ENCODE peak calls at places on chromosomes 16 and 17, in five cellular contexts. H, P, M, K and S are unnamed samples.

GRCh38 chr17:68368387-68368786 is 77.1 kb downstream of the ARSG start:
- DNase-seq in H (no peak), P (no peak), M (no peak), K (no peak), S (no peak)

GRCh38 chr16:88857728-88858339 is 907 bp downstream of the TRAPPC2L start:
- DNase-seq in H (peak), P (peak), M (peak), K (peak), S (no peak)

GRCh38 chr16:21301168-21301894 is 23.2 kb upstream of the CRYM start:
- DNase-seq in H (peak), P (peak), M (peak), K (peak), S (peak)

GRCh38 chr16:54204756-54205155 is 81.8 kb downstream of the IRX3 start:
- DNase-seq in H (no peak), P (no peak), M (no peak), K (no peak), S (no peak)

GRCh38 chr16:17784073-17784472 is 313.3 kb upstream of the XYLT1 start:
- DNase-seq in H (no peak), P (peak), M (no peak), K (no peak), S (no peak)

GRCh38 chr16:31436221-31437045 is 6.2 kb downstream of the ZNF843 start:
- DNase-seq in H (no peak), P (no peak), M (no peak), K (no peak), S (no peak)

GRCh38 chr17:77531002-77531401 is 390.2 kb downstream of the SEC14L1 start:
- DNase-seq in H (no peak), P (no peak), M (no peak), K (no peak), S (peak)

GRCh38 chr17:67474081-67474661 is 97.1 kb downstream of the PITPNC1 start:
- DNase-seq in H (no peak), P (peak), M (no peak), K (no peak), S (no peak)

GRCh38 chr17:72123964-72124791 is 3.4 kb downstream of the SOX9 start:
- DNase-seq in H (no peak), P (peak), M (no peak), K (no peak), S (no peak)

GRCh38 chr17:40362696-40363479 is 1.6 kb downstream of the GJD3 start:
- DNase-seq in H (no peak), P (peak), M (peak), K (no peak), S (peak)

GRCh38 chr17:11239379-11239970 is 1.5 kb upstream of the SHISA6 start:
- DNase-seq in H (no peak), P (no peak), M (no peak), K (no peak), S (no peak)

GRCh38 chr17:81976332-81977210 is 858 bp upstream of the ASPSCR1 start:
- DNase-seq in H (no peak), P (peak), M (no peak), K (no peak), S (no peak)

GRCh38 chr17:46200200-46200599 is 7.0 kb upstream of the KANSL1 start:
- DNase-seq in H (no peak), P (no peak), M (no peak), K (no peak), S (no peak)

GRCh38 chr16:578870-579405 is 9.2 kb downstream of the PIGQ start:
- DNase-seq in H (peak), P (peak), M (no peak), K (peak), S (no peak)

GRCh38 chr17:7444682-7445010 is 215 bp upstream of the CHRNB1 start:
- DNase-seq in H (no peak), P (no peak), M (no peak), K (no peak), S (no peak)

GRCh38 chr17:82879241-82879640 is 39.4 kb upstream of the ZNF750 start:
- DNase-seq in H (no peak), P (no peak), M (no peak), K (no peak), S (no peak)

GRCh38 chr16:56600398-56600999 is 7.9 kb upstream of the MT2A start:
- DNase-seq in H (no peak), P (peak), M (peak), K (no peak), S (no peak)

GRCh38 chr17:31433091-31433790 is 41.8 kb downstream of the RAB11FIP4 start:
- DNase-seq in H (no peak), P (no peak), M (no peak), K (no peak), S (no peak)

GRCh38 chr17:83080641-83081560 is 1.5 kb downstream of the METRNL start:
- DNase-seq in H (no peak), P (peak), M (no peak), K (no peak), S (no peak)

GRCh38 chr16:88441460-88441859 is 11.6 kb upstream of the ZFPM1 start:
- DNase-seq in H (no peak), P (no peak), M (no peak), K (no peak), S (no peak)

GRCh38 chr17:42111901-42112551 is 488 bp downstream of the DHX58 start:
- DNase-seq in H (no peak), P (no peak), M (no peak), K (no peak), S (no peak)

GRCh38 chr17:13931752-13932477 is 137.4 kb upstream of the COX10 start:
- DNase-seq in H (no peak), P (peak), M (no peak), K (no peak), S (peak)

GRCh38 chr17:69651921-69652320 is 237.4 kb downstream of the MAP2K6 start:
- DNase-seq in H (no peak), P (no peak), M (no peak), K (no peak), S (no peak)

GRCh38 chr16:66207864-66208226 is 158.6 kb upstream of the CDH5 start:
- DNase-seq in H (no peak), P (no peak), M (no peak), K (no peak), S (no peak)

GRCh38 chr16:16100631-16101030 is 122.7 kb downstream of the ABCC6 start:
- DNase-seq in H (no peak), P (no peak), M (no peak), K (no peak), S (no peak)

GRCh38 chr16:87918314-87918713 is 18.0 kb downstream of the CA5A start:
- DNase-seq in H (no peak), P (no peak), M (no peak), K (no peak), S (no peak)

GRCh38 chr17:38958326-38958725 is 8.9 kb downstream of the FBXO47 start:
- DNase-seq in H (no peak), P (no peak), M (no peak), K (no peak), S (no peak)

GRCh38 chr16:7352114-7352513 is 19.5 kb downstream of the RBFOX1 start:
- DNase-seq in H (no peak), P (no peak), M (no peak), K (no peak), S (no peak)

GRCh38 chr17:39617446-39618251 is 9.1 kb upstream of the PPP1R1B start:
- DNase-seq in H (no peak), P (peak), M (no peak), K (no peak), S (no peak)

GRCh38 chr16:85652431-85653221 is 36.1 kb downstream of the GINS2 start:
- DNase-seq in H (no peak), P (no peak), M (no peak), K (no peak), S (no peak)

GRCh38 chr16:52346709-52347108 is 200.2 kb downstream of the TOX3 start:
- DNase-seq in H (no peak), P (no peak), M (no peak), K (no peak), S (no peak)

GRCh38 chr16:54135361-54136275 is 151.0 kb downstream of the IRX3 start:
- DNase-seq in H (no peak), P (no peak), M (no peak), K (no peak), S (no peak)

GRCh38 chr16:84048871-84049270 is 6.3 kb upstream of the SLC38A8 start:
- DNase-seq in H (no peak), P (no peak), M (no peak), K (no peak), S (peak)

GRCh38 chr17:78734841-78735641 is 47.0 kb downstream of the CYTH1 start:
- DNase-seq in H (no peak), P (no peak), M (no peak), K (no peak), S (no peak)

GRCh38 chr17:7261377-7262191 is 694 bp downstream of the CLDN7 start:
- DNase-seq in H (no peak), P (peak), M (no peak), K (no peak), S (no peak)

GRCh38 chr17:55316499-55316898 is 51.7 kb downstream of the HLF start:
- DNase-seq in H (no peak), P (no peak), M (no peak), K (no peak), S (no peak)

GRCh38 chr16:23957287-23957686 is 121.5 kb downstream of the PRKCB start:
- DNase-seq in H (no peak), P (no peak), M (no peak), K (no peak), S (no peak)

GRCh38 chr17:60659156-60659555 is 18.5 kb upstream of the BCAS3 start:
- DNase-seq in H (no peak), P (no peak), M (no peak), K (no peak), S (no peak)

GRCh38 chr17:56603486-56604238 is 10.2 kb downstream of the NOG start:
- DNase-seq in H (no peak), P (no peak), M (no peak), K (no peak), S (no peak)

GRCh38 chr17:63491413-63491812 is 14.6 kb downstream of the ACE start:
- DNase-seq in H (no peak), P (no peak), M (no peak), K (no peak), S (no peak)

GRCh38 chr17:63491976-63492575 is 15.2 kb downstream of the ACE start:
- DNase-seq in H (no peak), P (no peak), M (no peak), K (no peak), S (no peak)

GRCh38 chr17:63494300-63494928 is 17.6 kb downstream of the ACE start:
- DNase-seq in H (no peak), P (no peak), M (no peak), K (no peak), S (no peak)

GRCh38 chr17:63492940-63493339 is 16.1 kb downstream of the ACE start:
- DNase-seq in H (no peak), P (no peak), M (no peak), K (no peak), S (no peak)

GRCh38 chr17:63493411-63493810 is 16.6 kb downstream of the ACE start:
- DNase-seq in H (no peak), P (no peak), M (no peak), K (no peak), S (no peak)
- H3K4me3 ChIP-seq in H (no peak), P (no peak), M (no peak), K (no peak), S (no peak)

DNA sequence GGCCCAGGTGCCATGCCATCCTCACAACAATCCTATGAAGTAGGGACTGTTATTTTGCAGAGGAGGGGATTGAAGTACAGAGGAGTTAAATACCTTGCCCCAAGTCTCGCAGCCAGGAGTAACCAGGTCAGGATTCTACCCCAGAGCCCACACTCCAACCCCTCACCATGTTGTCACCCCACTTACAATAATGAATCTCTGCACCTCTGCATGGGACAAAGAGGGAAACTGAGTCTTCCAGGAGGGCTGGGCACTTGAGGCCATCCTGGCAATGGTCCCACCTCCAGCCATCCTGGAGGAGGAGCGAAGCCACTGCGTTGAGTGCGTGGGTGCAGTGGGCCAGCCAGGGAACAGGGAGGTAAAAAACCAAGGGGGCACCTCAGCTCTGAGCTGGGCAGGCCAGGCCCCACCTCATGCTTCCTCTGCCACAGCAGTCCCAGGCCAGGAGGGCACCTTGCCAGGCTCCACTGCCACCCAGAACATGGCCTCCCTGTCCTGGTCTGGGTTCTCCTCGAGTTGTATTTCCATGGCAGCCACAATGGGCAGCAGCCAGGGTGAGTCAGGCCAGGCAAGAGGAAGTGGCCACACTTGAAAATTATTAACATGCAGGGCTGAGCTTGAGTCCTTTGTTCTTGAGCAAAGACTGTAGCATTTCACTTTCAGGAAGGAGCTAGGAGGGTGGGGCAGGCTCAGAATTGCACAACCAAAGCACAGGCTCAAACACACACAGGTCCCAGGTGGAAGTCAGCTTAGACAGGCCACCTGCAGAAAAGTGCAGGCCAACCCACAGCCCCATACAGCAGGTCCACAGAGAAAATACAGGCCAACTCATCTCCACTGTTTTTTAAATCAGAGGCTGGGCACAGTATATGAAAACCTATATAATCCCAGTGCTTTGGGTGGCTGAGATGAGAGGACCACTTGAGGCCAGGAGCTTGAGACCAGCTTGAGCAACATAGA is 52.1 kb downstream of the CUEDC1 start:
- DNase-seq in H (no peak), P (no peak), M (peak), K (no peak), S (peak)
- TF ChIP-seq POLR2AphosphoS5 in H (no peak), P (no peak), M (peak), K (no peak), S (peak)

GRCh38 chr17:850828-851759 is 68.9 kb downstream of the MRM3 start:
- DNase-seq in H (no peak), P (no peak), M (no peak), K (no peak), S (no peak)

GRCh38 chr17:848402-848801 is 66.2 kb downstream of the MRM3 start:
- DNase-seq in H (no peak), P (no peak), M (no peak), K (no peak), S (no peak)

GRCh38 chr17:846901-847777 is 65.0 kb downstream of the MRM3 start:
- DNase-seq in H (no peak), P (no peak), M (no peak), K (no peak), S (no peak)

GRCh38 chr17:851986-852385 is 69.8 kb downstream of the MRM3 start:
- DNase-seq in H (no peak), P (no peak), M (no peak), K (no peak), S (no peak)

GRCh38 chr17:850086-850827 is 68.1 kb downstream of the MRM3 start:
- DNase-seq in H (no peak), P (no peak), M (no peak), K (no peak), S (no peak)
- H3K4me3 ChIP-seq in H (no peak), P (no peak), M (no peak), K (no peak), S (no peak)

DNA sequence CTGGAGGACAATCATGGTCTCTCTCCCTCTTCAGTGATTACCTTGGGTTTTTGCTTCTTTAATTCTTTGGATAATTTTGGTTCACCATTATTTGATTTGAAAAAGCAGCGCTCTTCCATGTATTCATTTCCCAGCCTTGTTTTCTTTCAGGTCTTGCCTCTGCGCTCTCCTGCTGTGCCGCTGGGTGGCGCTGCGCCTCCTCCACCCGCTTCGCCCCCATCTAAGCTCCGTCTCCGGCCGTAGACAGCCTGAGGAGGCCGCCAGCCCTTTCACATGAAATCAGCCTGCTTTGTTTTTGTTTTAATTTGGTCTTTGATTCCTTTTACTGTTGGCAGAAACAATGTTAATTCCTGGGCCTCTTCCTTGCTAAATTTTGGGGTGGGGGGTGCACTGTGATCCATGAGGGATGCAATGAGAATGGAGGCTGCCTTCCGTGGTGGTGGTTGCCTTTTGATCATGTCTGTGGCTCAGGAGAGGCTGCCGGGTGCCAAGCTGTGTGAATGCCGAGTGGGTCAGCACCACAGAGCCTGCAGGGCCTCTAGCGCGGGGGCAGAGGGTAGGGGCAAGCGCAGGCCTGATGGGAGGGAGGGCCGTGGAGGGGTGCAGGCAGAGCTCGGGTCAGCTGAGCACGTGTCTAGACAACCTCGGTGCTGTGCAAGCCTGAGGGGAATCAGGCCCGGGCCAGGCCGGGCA is 64.1 kb downstream of the PLD6 start:
- DNase-seq in H (no peak), P (peak), M (no peak), K (no peak), S (no peak)
- TF ChIP-seq POLR2AphosphoS5 in H (no peak), P (no peak), M (no peak), K (no peak), S (no peak)

GRCh38 chr16:27818231-27818630 is 245.3 kb downstream of the GSG1L start:
- DNase-seq in H (no peak), P (no peak), M (no peak), K (no peak), S (no peak)

GRCh38 chr16:27816561-27816960 is 247.0 kb downstream of the GSG1L start:
- DNase-seq in H (no peak), P (no peak), M (no peak), K (no peak), S (peak)

GRCh38 chr16:27819356-27819755 is 244.2 kb downstream of the GSG1L start:
- DNase-seq in H (no peak), P (no peak), M (no peak), K (no peak), S (peak)

GRCh38 chr16:27819881-27820610 is 243.5 kb downstream of the GSG1L start:
- DNase-seq in H (no peak), P (no peak), M (no peak), K (no peak), S (peak)

DNA sequence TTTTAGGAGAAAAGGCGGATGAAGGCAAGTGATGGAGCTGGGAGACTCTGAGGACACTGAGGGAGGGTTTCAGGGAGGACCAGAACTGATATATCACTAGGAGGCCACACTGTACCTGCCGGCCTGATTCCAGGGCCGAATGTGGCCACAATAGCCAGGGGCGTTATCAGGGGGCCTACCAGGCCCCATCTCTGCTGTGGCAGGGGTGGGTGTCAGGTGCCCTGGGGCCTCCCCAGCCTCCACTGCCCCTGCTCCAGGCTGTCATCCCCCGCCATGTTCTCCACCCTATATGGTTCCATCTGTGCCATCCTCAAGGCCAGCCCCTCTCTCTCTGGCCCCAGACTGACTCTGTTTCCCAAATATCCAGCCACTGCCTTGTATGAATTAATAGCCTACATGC is 246.5 kb downstream of the GSG1L start:
- DNase-seq in H (no peak), P (no peak), M (no peak), K (no peak), S (no peak)
- H3K4me3 ChIP-seq in H (no peak), P (no peak), M (no peak), K (no peak), S (no peak)

GRCh38 chr17:44210342-44211192 is 8.9 kb downstream of the UBTF start:
- DNase-seq in H (peak), P (peak), M (peak), K (no peak), S (peak)
- TF ChIP-seq POLR2AphosphoS5 in H (no peak), P (peak), M (peak), K (no peak), S (peak)

GRCh38 chr17:19345067-19345460 is 17.5 kb downstream of the B9D1 start:
- DNase-seq in H (no peak), P (no peak), M (no peak), K (no peak), S (peak)
- H3K4me3 ChIP-seq in H (no peak), P (no peak), M (no peak), K (no peak), S (no peak)